ENCODE peak calls at places on chromosome 5, in four cellular contexts. L is activated CD4-positive, CD25-positive, alpha-beta regulatory T cell treated with anti-CD3 and anti-CD28 coated beads, Interleukin-2, amount 50 U/mL, for 72 hours; B is esophagus muscularis mucosa; C is PC-3. I is an unnamed sample.

GRCh38 chr5:37133939-37134338 is 115.2 kb downstream of the CPLANE1 start:
- DNase-seq in C (peak; percentile 30), B (no peak), L (no peak), I (no peak)

GRCh38 chr5:78534148-78535009 is 114.2 kb downstream of the LHFPL2 start:
- DNase-seq in C (no peak), B (no peak), L (no peak), I (peak; percentile 89)

GRCh38 chr5:78009937-78010527 is 233.9 kb upstream of the TBCA start:
- DNase-seq in B (no peak), L (no peak), C (no peak), I (no peak)

GRCh38 chr5:57054671-57055070 is 102.7 kb upstream of the MIER3 start:
- DNase-seq in L (no peak), C (no peak), B (no peak), I (no peak)

GRCh38 chr5:179549973-179550510 is 312 bp upstream of the RUFY1 start:
- DNase-seq in L (no peak), B (no peak), C (peak; percentile 12), I (peak; percentile 79)

GRCh38 chr5:53331463-53331862 is 149.0 kb upstream of the FST start:
- DNase-seq in L (no peak), C (peak; percentile 74), B (no peak), I (no peak)

GRCh38 chr5:158431369-158432029 is 572.6 kb upstream of the CLINT1 start:
- DNase-seq in C (no peak), L (no peak), B (peak; percentile 83), I (no peak)

GRCh38 chr5:6570530-6570929 is 62.3 kb downstream of the NSUN2 start:
- DNase-seq in B (peak; percentile 77), C (no peak), L (no peak), I (no peak)

GRCh38 chr5:59238126-59238902 is 655.2 kb downstream of the PDE4D start:
- DNase-seq in B (no peak), L (no peak), C (no peak), I (no peak)

GRCh38 chr5:172180936-172181335 is 7.1 kb downstream of the STK10 start:
- DNase-seq in L (no peak), C (no peak), B (no peak), I (no peak)

GRCh38 chr5:177309351-177310191 is 2.1 kb downstream of the MXD3 start:
- DNase-seq in C (peak; percentile 94), B (no peak), L (peak; percentile 70), I (no peak)

GRCh38 chr5:176185133-176185733 is 53.0 kb upstream of the SIMC1 start:
- DNase-seq in C (no peak), L (no peak), B (no peak), I (no peak)

GRCh38 chr5:75363111-75363510 is 26.1 kb downstream of the HMGCR start:
- DNase-seq in C (no peak), B (no peak), L (no peak), I (no peak)

GRCh38 chr5:43601454-43602260 is 1.3 kb upstream of the NNT start:
- DNase-seq in L (no peak), B (no peak), C (peak; percentile 42), I (no peak)

GRCh38 chr5:155021858-155022257 is 8.3 kb downstream of the KIF4B start:
- DNase-seq in C (no peak), B (no peak), L (no peak), I (no peak)

GRCh38 chr5:77642915-77643653 is 4.6 kb upstream of the OTP start:
- DNase-seq in L (no peak), C (no peak), B (no peak), I (no peak)

GRCh38 chr5:80809451-80809850 is 150.7 kb upstream of the RASGRF2 start:
- DNase-seq in C (no peak), L (no peak), B (no peak), I (no peak)

GRCh38 chr5:141757402-141757801 is 75.4 kb upstream of the ARAP3 start:
- DNase-seq in L (no peak), B (no peak), C (peak; percentile 67), I (no peak)

GRCh38 chr5:31096238-31096865 is 97.1 kb upstream of the CDH6 start:
- DNase-seq in B (no peak), C (peak; percentile 48), L (no peak), I (no peak)

GRCh38 chr5:151041577-151042268 is 21.3 kb downstream of the GPX3 start:
- DNase-seq in B (no peak), L (no peak), C (no peak), I (no peak)

GRCh38 chr5:105961572-105961971 is 1709.2 kb downstream of the EFNA5 start:
- DNase-seq in B (no peak), C (no peak), L (no peak), I (no peak)

GRCh38 chr5:157177935-157178334 is 2.7 kb upstream of the ITK start:
- DNase-seq in C (peak; percentile 24), L (no peak), B (peak; percentile 62), I (no peak)

GRCh38 chr5:172322028-172322965 is 38.7 kb upstream of the UBTD2 start:
- DNase-seq in L (no peak), C (no peak), B (no peak), I (no peak)

GRCh38 chr5:180274695-180275094 is 17.2 kb downstream of the MAPK9 start:
- DNase-seq in L (no peak), C (no peak), B (no peak), I (no peak)

GRCh38 chr5:110544603-110545002 is 181.9 kb downstream of the TMEM232 start:
- DNase-seq in B (no peak), L (no peak), C (peak; percentile 32), I (no peak)

GRCh38 chr5:145483211-145483610 is 351.9 kb downstream of the PRELID2 start:
- DNase-seq in B (no peak), C (peak; percentile 40), L (no peak), I (no peak)

GRCh38 chr5:142179776-142180387 is 71.3 kb downstream of the NDFIP1 start:
- DNase-seq in C (no peak), L (no peak), B (no peak), I (no peak)

GRCh38 chr5:431001-431710 is 11.8 kb upstream of the EXOC3 start:
- DNase-seq in B (no peak), C (peak; percentile 62), L (peak; percentile 37), I (peak; percentile 45)

GRCh38 chr5:40106847-40107246 is 572.9 kb upstream of the PTGER4 start:
- DNase-seq in L (no peak), B (no peak), C (peak; percentile 27), I (no peak)

GRCh38 chr5:94362857-94363256 is 255.5 kb downstream of the KIAA0825 start:
- DNase-seq in L (no peak), B (no peak), C (no peak), I (no peak)

GRCh38 chr5:60538955-60539866 is 160.8 kb downstream of the DEPDC1B start:
- DNase-seq in L (no peak), C (no peak), B (no peak), I (no peak)

GRCh38 chr5:80959768-80960442 is at the start of gene RASGRF2:
- DNase-seq in L (peak; percentile 58), B (no peak), C (no peak), I (no peak)

GRCh38 chr5:39526914-39527477 is 102.2 kb upstream of the DAB2 start:
- DNase-seq in C (no peak), B (no peak), L (no peak), I (peak; percentile 78)